ENCODE peak calls at places on chromosomes 13 and 19, in nine cellular contexts. E is NB4; G is caudate nucleus; O is MCF 10A; X is epithelial cell of prostate; A is ascending aorta; K is memory B cell; U is fibroblast of lung; Q is stimulated activated CD8-positive, alpha-beta memory T cell treated with anti-CD3 and anti-CD28 coated beads, Interleukin-7, amount 100 ng/mL, for 1 hour. S is an unnamed sample.

GRCh38 chr19:33316521-33317284 is 14.4 kb upstream of the CEBPA start:
- DNase-seq in E (no peak), G (no peak), O (no peak), X (no peak), A (no peak), K (no peak), U (no peak), Q (no peak), S (no peak)

GRCh38 chr13:40664100-40665060 is 2.1 kb downstream of the FOXO1 start:
- DNase-seq in E (peak), G (peak), O (peak), X (no peak), A (peak), K (peak), U (peak), Q (peak), S (no peak)

GRCh38 chr13:61294467-61295186 is 121.0 kb downstream of the PCDH20 start:
- DNase-seq in E (no peak), G (no peak), O (no peak), X (no peak), A (no peak), K (no peak), U (no peak), Q (no peak), S (no peak)

GRCh38 chr13:45518525-45519235 is 53.9 kb downstream of the COG3 start:
- DNase-seq in E (no peak), G (no peak), O (peak), X (peak), A (no peak), K (no peak), U (peak), Q (no peak), S (no peak)

GRCh38 chr19:1130801-1131717 is 27.3 kb downstream of the GPX4 start:
- DNase-seq in E (peak), G (no peak), O (no peak), X (no peak), A (no peak), K (no peak), U (no peak), Q (no peak), S (no peak)

GRCh38 chr19:1574763-1575162 is 6.6 kb upstream of the MEX3D start:
- DNase-seq in E (no peak), G (no peak), O (no peak), X (no peak), A (no peak), K (no peak), U (no peak), Q (no peak), S (no peak)

GRCh38 chr13:106919093-106919492 is 351.2 kb upstream of the ARGLU1 start:
- DNase-seq in E (no peak), G (no peak), O (no peak), X (no peak), A (no peak), K (no peak), U (no peak), Q (no peak), S (no peak)

GRCh38 chr13:73984949-73985691 is 149.1 kb downstream of the KLF12 start:
- DNase-seq in E (no peak), G (no peak), O (no peak), X (no peak), A (no peak), K (no peak), U (no peak), Q (peak), S (no peak)

GRCh38 chr13:100389617-100390016 is 199.0 kb downstream of the GGACT start:
- DNase-seq in E (peak), G (no peak), O (no peak), X (no peak), A (no peak), K (no peak), U (no peak), Q (no peak), S (no peak)

GRCh38 chr19:33905937-33906577 is 109.4 kb downstream of the KCTD15 start:
- DNase-seq in E (no peak), G (no peak), O (peak), X (no peak), A (peak), K (no peak), U (no peak), Q (no peak), S (no peak)

GRCh38 chr13:106858910-106859309 is 291.0 kb upstream of the ARGLU1 start:
- DNase-seq in E (no peak), G (no peak), O (no peak), X (no peak), A (no peak), K (no peak), U (no peak), Q (no peak), S (no peak)

GRCh38 chr19:16340092-16340491 is 15.5 kb downstream of the KLF2 start:
- DNase-seq in E (no peak), G (no peak), O (no peak), X (no peak), A (no peak), K (no peak), U (no peak), Q (no peak), S (no peak)

GRCh38 chr13:111034811-111035210 is 80.3 kb upstream of the ARHGEF7 start:
- DNase-seq in E (no peak), G (no peak), O (no peak), X (no peak), A (no peak), K (no peak), U (peak), Q (no peak), S (no peak)

GRCh38 chr19:50743537-50743936 is 20.4 kb downstream of the CLEC11A start:
- DNase-seq in E (no peak), G (no peak), O (no peak), X (no peak), A (no peak), K (no peak), U (no peak), Q (no peak), S (no peak)

GRCh38 chr13:97068146-97068545 is 73.9 kb upstream of the OXGR1 start:
- DNase-seq in E (no peak), G (no peak), O (no peak), X (no peak), A (no peak), K (no peak), U (peak), Q (no peak), S (no peak)

GRCh38 chr13:43305416-43305815 is 282.0 kb downstream of the DNAJC15 start:
- DNase-seq in E (no peak), G (no peak), O (no peak), X (no peak), A (no peak), K (no peak), U (no peak), Q (no peak), S (no peak)

GRCh38 chr13:112575680-112576079 is 12.3 kb downstream of the TUBGCP3 start:
- DNase-seq in E (peak), G (no peak), O (no peak), X (no peak), A (no peak), K (no peak), U (peak), Q (no peak), S (no peak)